ENCODE peak calls at places on chromosome 19, in eight cellular contexts. K is keratinocyte; J is AG04450; O is stimulated activated CD4-positive, alpha-beta T cell treated with anti-CD3 and anti-CD28 coated beads, Interleukin-2, amount 100 ng/mL, for 24 hours; Q is anterior cingulate cortex; U is posterior cingulate gyrus; C is AG09319; X is stimulated activated CD8-positive, alpha-beta memory T cell treated with anti-CD3 and anti-CD28 coated beads, Interleukin-12 subunit alpha, Interleukin-12 subunit beta, amount 100 ng/mL, for 1 hour. Y is an unnamed sample.

GRCh38 chr19:28632357-28633076 is 580.4 kb downstream of the UQCRFS1 start:
- DNase-seq in K (no peak), U (no peak), Q (no peak), O (no peak), X (no peak), J (no peak), C (no peak), Y (no peak)

GRCh38 chr19:7428651-7429113 is 60.2 kb downstream of the PEX11G start:
- DNase-seq in U (no peak), X (no peak), J (no peak), K (no peak), C (no peak), O (no peak), Q (no peak), Y (no peak)

GRCh38 chr19:12815088-12815487 is 8.7 kb downstream of the RNASEH2A start:
- DNase-seq in X (no peak), Q (no peak), O (no peak), U (no peak), J (no peak), K (no peak), C (no peak), Y (no peak)

GRCh38 chr19:2126879-2127518 is 24.4 kb downstream of the AP3D1 start:
- DNase-seq in C (no peak), K (no peak), U (no peak), J (no peak), O (no peak), X (no peak), Q (no peak), Y (no peak)

GRCh38 chr19:24071078-24071477 is 15.9 kb upstream of the ZNF254 start:
- DNase-seq in J (no peak), O (no peak), U (no peak), X (no peak), C (no peak), K (no peak), Q (no peak), Y (no peak)

GRCh38 chr19:18419195-18419698 is at the start of gene SSBP4:
- DNase-seq in K (no peak), C (no peak), X (peak), Q (peak), J (no peak), U (peak), O (peak), Y (peak)

GRCh38 chr19:40976134-40976533 is 14.9 kb upstream of the CYP2B6 start:
- DNase-seq in Q (no peak), X (no peak), C (no peak), U (no peak), K (no peak), J (no peak), O (no peak), Y (no peak)

GRCh38 chr19:327291-328024 is 17.1 kb downstream of the MIER2 start:
- DNase-seq in X (no peak), O (no peak), K (no peak), U (no peak), C (no peak), Q (no peak), J (no peak), Y (no peak)

GRCh38 chr19:12603714-12604113 is 6.9 kb downstream of the ZNF490 start:
- DNase-seq in Q (no peak), O (peak), K (no peak), U (no peak), X (no peak), J (no peak), C (no peak), Y (no peak)

GRCh38 chr19:1754651-1755466 is 1.6 kb downstream of the ONECUT3 start:
- DNase-seq in O (no peak), K (no peak), U (no peak), Q (no peak), J (no peak), C (no peak), X (no peak), Y (no peak)

GRCh38 chr19:5632657-5633056 is 9.8 kb downstream of the SAFB start:
- DNase-seq in U (no peak), O (no peak), X (no peak), Q (no peak), J (no peak), K (no peak), C (no peak), Y (no peak)

GRCh38 chr19:17834350-17835181 is 13.2 kb downstream of the JAK3 start:
- DNase-seq in J (no peak), K (no peak), O (no peak), U (no peak), Q (no peak), X (no peak), C (no peak), Y (no peak)

GRCh38 chr19:8635422-8635821 is 5.0 kb downstream of the NFILZ start:
- DNase-seq in Q (no peak), C (no peak), O (no peak), X (no peak), U (no peak), J (no peak), K (no peak), Y (no peak)

GRCh38 chr19:1725100-1726064 is 27.9 kb upstream of the ONECUT3 start:
- DNase-seq in J (no peak), Q (peak), U (peak), O (peak), X (no peak), C (peak), K (no peak), Y (no peak)

GRCh38 chr19:34088292-34088691 is 84.0 kb upstream of the LSM14A start:
- DNase-seq in X (no peak), Q (no peak), C (no peak), J (no peak), U (no peak), K (no peak), O (no peak), Y (no peak)

GRCh38 chr19:48963371-48964204 is 1.5 kb upstream of the FTL start:
- DNase-seq in K (no peak), C (no peak), X (peak), Q (peak), O (peak), U (peak), J (no peak), Y (peak)

GRCh38 chr19:27896091-27896490 is 1316.9 kb downstream of the UQCRFS1 start:
- DNase-seq in O (no peak), J (no peak), Q (no peak), C (no peak), U (no peak), K (no peak), X (no peak), Y (no peak)

GRCh38 chr19:48470856-48471255 is 1.7 kb downstream of the CYTH2 start:
- DNase-seq in C (no peak), U (no peak), O (no peak), Q (no peak), K (no peak), J (no peak), X (no peak), Y (no peak)

GRCh38 chr19:5298502-5298901 is 42.1 kb downstream of the PTPRS start:
- DNase-seq in Q (no peak), J (no peak), C (no peak), U (no peak), O (no peak), X (no peak), K (no peak), Y (peak)

Y was measured in PC-9.